ENCODE peak calls at places on chromosomes 16 and 17, in nine cellular contexts. C, Z, P, N, O, R, A, Y and S are unnamed samples.

GRCh38 chr17:68512967-68513474 is 791 bp downstream of the PRKAR1A start:
- DNase-seq in C (peak), Z (peak), P (peak), N (no peak), O (peak), R (no peak), A (no peak), Y (no peak), S (peak)

GRCh38 chr17:2949469-2950044 is 113.8 kb downstream of the OR1D5 start:
- DNase-seq in C (no peak), Z (peak), P (peak), N (no peak), O (peak), R (no peak), A (no peak), Y (no peak), S (no peak)

GRCh38 chr16:89018605-89019158 is 41.7 kb upstream of the CBFA2T3 start:
- DNase-seq in C (no peak), Z (no peak), P (no peak), N (no peak), O (peak), R (no peak), A (no peak), Y (no peak), S (no peak)

GRCh38 chr17:8277317-8277716 is 11.2 kb upstream of the RANGRF start:
- DNase-seq in C (no peak), Z (no peak), P (no peak), N (no peak), O (no peak), R (no peak), A (no peak), Y (no peak), S (no peak)

GRCh38 chr17:4483012-4483840 is 15.5 kb upstream of the SPNS2 start:
- DNase-seq in C (no peak), Z (peak), P (no peak), N (no peak), O (peak), R (no peak), A (no peak), Y (no peak), S (no peak)

GRCh38 chr16:23608194-23608593 is 12.1 kb upstream of the NDUFAB1 start:
- DNase-seq in C (no peak), Z (peak), P (peak), N (no peak), O (peak), R (no peak), A (no peak), Y (no peak), S (no peak)

GRCh38 chr16:78256686-78257375 is 157.4 kb downstream of the WWOX start:
- DNase-seq in C (no peak), Z (no peak), P (no peak), N (no peak), O (no peak), R (no peak), A (no peak), Y (no peak), S (no peak)

GRCh38 chr17:65154770-65155589 is 17.8 kb downstream of the RGS9 start:
- DNase-seq in C (peak), Z (peak), P (peak), N (no peak), O (peak), R (no peak), A (no peak), Y (no peak), S (no peak)

GRCh38 chr17:66938656-66939055 is 25.9 kb upstream of the CACNG4 start:
- DNase-seq in C (no peak), Z (no peak), P (no peak), N (no peak), O (no peak), R (no peak), A (no peak), Y (no peak), S (no peak)

GRCh38 chr17:57242148-57242547 is 14.2 kb upstream of the MSI2 start:
- DNase-seq in C (no peak), Z (no peak), P (no peak), N (no peak), O (no peak), R (peak), A (no peak), Y (peak), S (peak)

GRCh38 chr16:68380348-68380670 is 68.0 kb downstream of the SMPD3 start:
- DNase-seq in C (no peak), Z (no peak), P (no peak), N (no peak), O (no peak), R (no peak), A (no peak), Y (no peak), S (no peak)